ENCODE peak calls at places on chromosomes 5 and 9, in five cellular contexts. V is T-helper 17 cell, Z is left colon, U is pancreas, X is T-cell. H is an unnamed sample.

GRCh38 chr5:78758169-78758839 is 109.7 kb upstream of the LHFPL2 start:
- ATAC-seq in V (no peak), Z (no peak), U (no peak), X (no peak), H (no peak)

GRCh38 chr5:112584781-112585180 is 152.9 kb upstream of the APC start:
- ATAC-seq in V (no peak), Z (no peak), U (no peak), X (no peak), H (no peak)

GRCh38 chr5:127934791-127935256 is 148.7 kb upstream of the SLC12A2 start:
- ATAC-seq in V (no peak), Z (peak), U (peak), X (no peak), H (peak)

GRCh38 chr9:34684145-34684544 is 6.9 kb downstream of the CCL19 start:
- ATAC-seq in V (peak), Z (no peak), U (no peak), X (no peak), H (no peak)

GRCh38 chr5:5453131-5453530 is 30.7 kb downstream of the ICE1 start:
- ATAC-seq in V (no peak), Z (no peak), U (no peak), X (no peak), H (no peak)

GRCh38 chr5:78353520-78353919 is 6.9 kb upstream of the SCAMP1 start:
- ATAC-seq in V (no peak), Z (no peak), U (no peak), X (no peak), H (no peak)

GRCh38 chr5:87401626-87402025 is 11.1 kb downstream of the CCNH start:
- ATAC-seq in V (no peak), Z (no peak), U (no peak), X (no peak), H (no peak)

GRCh38 chr5:156582193-156582598 is 255.2 kb downstream of the SGCD start:
- ATAC-seq in V (no peak), Z (no peak), U (no peak), X (no peak), H (no peak)

GRCh38 chr5:149498724-149499336 is 52.4 kb downstream of the CSNK1A1 start:
- ATAC-seq in V (no peak), Z (no peak), U (no peak), X (no peak), H (no peak)

GRCh38 chr5:123125953-123126352 is 36.9 kb downstream of the PRDM6 start:
- ATAC-seq in V (no peak), Z (no peak), U (no peak), X (no peak), H (no peak)

GRCh38 chr9:120608421-120608820 is 28.5 kb upstream of the CDK5RAP2 start:
- ATAC-seq in V (no peak), Z (no peak), U (no peak), X (no peak), H (no peak)

GRCh38 chr5:175285263-175285662 is 158.7 kb downstream of the DRD1 start:
- ATAC-seq in V (no peak), Z (no peak), U (no peak), X (no peak), H (no peak)